ENCODE peak calls at places on chromosomes 4 and X, in ten cellular contexts. V is GF-D8; O is psoas muscle; M is activated T-helper 1 cell treated with anti-CD3 and anti-CD28 coated beads, Interleukin-12 subunit alpha, Interleukin-12 subunit beta, Interleukin-2, Interleukin-4 antibody, amounts not matched to agents 30 ng/mL and 10 ng/mL and 1 ng/mL, durations not matched to agents 14 hours and 24 hours and 36 hours; I is naive thymus-derived CD4-positive, alpha-beta T cell; P is uterus; T is T1000; C is activated CD8-positive, alpha-beta memory T cell treated with anti-CD3 and anti-CD28 coated beads for 4 hours; E is AG08395; J is keratinocyte. L is an unnamed sample.

GRCh38 chr4:38132843-38133662 is 172.9 kb downstream of the PTTG2 start:
- DNase-seq in V (no peak), O (no peak), M (no peak), I (no peak), P (no peak), T (no peak), C (no peak), E (no peak), J (no peak), L (no peak)

GRCh38 chrX:29911673-29912072 is 303.7 kb upstream of the MAGEB2 start:
- DNase-seq in V (no peak), O (no peak), M (no peak), I (no peak), P (no peak), T (no peak), C (no peak), E (no peak), J (no peak), L (no peak)

GRCh38 chrX:25858273-25858880 is 279.8 kb upstream of the MAGEB18 start:
- DNase-seq in V (no peak), O (no peak), M (no peak), I (no peak), P (no peak), T (no peak), C (no peak), E (no peak), J (no peak), L (no peak)

GRCh38 chr4:163495900-163496299 is 1.4 kb downstream of the TMA16 start:
- DNase-seq in V (no peak), O (no peak), M (no peak), I (peak), P (no peak), T (no peak), C (no peak), E (no peak), J (no peak), L (no peak)

GRCh38 chr4:86706923-86707597 is 112.9 kb downstream of the PTPN13 start:
- DNase-seq in V (no peak), O (no peak), M (no peak), I (no peak), P (no peak), T (no peak), C (no peak), E (no peak), J (no peak), L (no peak)

GRCh38 chr4:156906325-156906724 is 65.3 kb downstream of the PDGFC start:
- DNase-seq in V (no peak), O (no peak), M (no peak), I (no peak), P (no peak), T (no peak), C (no peak), E (no peak), J (no peak), L (no peak)

GRCh38 chr4:164931551-164932324 is 45.7 kb downstream of the TRIM61 start:
- DNase-seq in V (no peak), O (no peak), M (no peak), I (no peak), P (no peak), T (no peak), C (no peak), E (peak), J (peak), L (no peak)

GRCh38 chrX:118552501-118552900 is 56.9 kb downstream of the DOCK11 start:
- DNase-seq in V (no peak), O (no peak), M (no peak), I (no peak), P (no peak), T (peak), C (no peak), E (peak), J (peak), L (no peak)

GRCh38 chrX:11543249-11543648 is 122.5 kb downstream of the ARHGAP6 start:
- DNase-seq in V (no peak), O (no peak), M (no peak), I (no peak), P (no peak), T (no peak), C (no peak), E (no peak), J (no peak), L (no peak)

GRCh38 chr4:88613417-88613875 is 21.2 kb downstream of the HERC3 start:
- DNase-seq in V (peak), O (no peak), M (peak), I (peak), P (no peak), T (no peak), C (no peak), E (no peak), J (no peak), L (no peak)

GRCh38 chrX:133350751-133351150 is 64.5 kb downstream of the GPC4 start:
- DNase-seq in V (no peak), O (peak), M (no peak), I (no peak), P (peak), T (no peak), C (no peak), E (no peak), J (no peak), L (no peak)

GRCh38 chr4:142801966-142802365 is 44.1 kb downstream of the INPP4B start:
- DNase-seq in V (no peak), O (no peak), M (no peak), I (no peak), P (no peak), T (no peak), C (no peak), E (no peak), J (no peak), L (no peak)

GRCh38 chr4:30757357-30757756 is 37.2 kb downstream of the PCDH7 start:
- DNase-seq in V (no peak), O (no peak), M (no peak), I (no peak), P (no peak), T (no peak), C (no peak), E (peak), J (peak), L (no peak)

GRCh38 chr4:7428261-7429068 is 6.3 kb downstream of the PSAPL1 start:
- DNase-seq in V (no peak), O (no peak), M (no peak), I (no peak), P (no peak), T (no peak), C (no peak), E (no peak), J (no peak), L (peak)

GRCh38 chr4:143625632-143626031 is 74.8 kb downstream of the FREM3 start:
- DNase-seq in V (no peak), O (no peak), M (no peak), I (no peak), P (no peak), T (no peak), C (no peak), E (no peak), J (no peak), L (no peak)

GRCh38 chr4:304987-305680 is at the start of gene ZNF732:
- DNase-seq in V (no peak), O (no peak), M (no peak), I (no peak), P (peak), T (peak), C (no peak), E (peak), J (peak), L (no peak)

GRCh38 chr4:177862541-177863176 is 420.4 kb upstream of the AGA start:
- DNase-seq in V (no peak), O (no peak), M (no peak), I (no peak), P (no peak), T (no peak), C (no peak), E (no peak), J (no peak), L (peak)

GRCh38 chr4:176784816-176785215 is 7.9 kb downstream of the VEGFC start:
- DNase-seq in V (no peak), O (no peak), M (no peak), I (no peak), P (no peak), T (no peak), C (no peak), E (no peak), J (no peak), L (no peak)

GRCh38 chr4:120671538-120671937 is 251.0 kb downstream of the PRDM5 start:
- DNase-seq in V (no peak), O (no peak), M (no peak), I (no peak), P (no peak), T (no peak), C (no peak), E (no peak), J (no peak), L (no peak)

GRCh38 chr4:2936773-2937145 is 26.4 kb downstream of the NOP14 start:
- DNase-seq in V (no peak), O (peak), M (no peak), I (no peak), P (no peak), T (peak), C (no peak), E (peak), J (peak), L (peak)

GRCh38 chrX:74389016-74389415 is 32.3 kb upstream of the SLC16A2 start:
- DNase-seq in V (no peak), O (no peak), M (no peak), I (no peak), P (no peak), T (no peak), C (no peak), E (no peak), J (no peak), L (no peak)

GRCh38 chrX:26253526-26253925 is 37.6 kb downstream of the MAGEB5 start:
- DNase-seq in V (no peak), O (no peak), M (no peak), I (no peak), P (no peak), T (no peak), C (no peak), E (no peak), J (no peak), L (no peak)

GRCh38 chrX:115372026-115372610 is 82.6 kb downstream of the LUZP4 start:
- DNase-seq in V (no peak), O (no peak), M (no peak), I (no peak), P (no peak), T (no peak), C (no peak), E (peak), J (no peak), L (no peak)

GRCh38 chrX:150362599-150363481 is at the start of gene MAMLD1:
- DNase-seq in V (no peak), O (peak), M (peak), I (peak), P (peak), T (peak), C (peak), E (peak), J (no peak), L (peak)

GRCh38 chr4:123233409-123233808 is 163.2 kb upstream of the SPRY1 start:
- DNase-seq in V (peak), O (no peak), M (no peak), I (no peak), P (no peak), T (no peak), C (no peak), E (no peak), J (no peak), L (no peak)

GRCh38 chr4:107801766-107802211 is 22.9 kb upstream of the SGMS2 start:
- DNase-seq in V (no peak), O (no peak), M (no peak), I (no peak), P (no peak), T (peak), C (no peak), E (peak), J (peak), L (no peak)

GRCh38 chr4:86043755-86044592 is 315.9 kb downstream of the MAPK10 start:
- DNase-seq in V (no peak), O (no peak), M (peak), I (no peak), P (peak), T (no peak), C (no peak), E (peak), J (no peak), L (no peak)

GRCh38 chrX:87528487-87528886 is 10.9 kb downstream of the KLHL4 start:
- DNase-seq in V (no peak), O (no peak), M (no peak), I (no peak), P (no peak), T (no peak), C (no peak), E (no peak), J (no peak), L (no peak)

GRCh38 chr4:6568689-6569332 is 6.2 kb upstream of the MAN2B2 start:
- DNase-seq in V (no peak), O (no peak), M (no peak), I (no peak), P (no peak), T (no peak), C (no peak), E (peak), J (no peak), L (no peak)

L was measured in spleen.